ENCODE peak calls at places on chromosomes 3 and 15, in six cellular contexts. F is GM23248, H is HL-60, C is skeletal muscle cell, T is LoVo, J is GM12865. G is an unnamed sample.

GRCh38 chr15:80902298-80902801 is 87.3 kb downstream of the MESD start:
- DNase-seq in F (no peak), H (no peak), C (no peak), T (no peak), J (no peak), G (no peak)

GRCh38 chr3:15521573-15521965 is at the start of gene COLQ:
- DNase-seq in F (no peak), H (no peak), C (no peak), T (no peak), J (no peak), G (no peak)

GRCh38 chr15:29465196-29465595 is 195.6 kb upstream of the NSMCE3 start:
- DNase-seq in F (no peak), H (no peak), C (no peak), T (no peak), J (no peak), G (no peak)

GRCh38 chr3:37863949-37864822 is 2.5 kb downstream of the CTDSPL start:
- DNase-seq in F (peak), H (no peak), C (no peak), T (peak), J (no peak), G (no peak)

GRCh38 chr3:59310736-59311135 is 260.9 kb upstream of the CFAP20DC start:
- DNase-seq in F (no peak), H (no peak), C (no peak), T (no peak), J (no peak), G (no peak)

GRCh38 chr3:183485585-183485984 is 57.2 kb upstream of the MCF2L2 start:
- DNase-seq in F (no peak), H (no peak), C (no peak), T (no peak), J (no peak), G (no peak)

GRCh38 chr3:122679467-122680291 is 960 bp upstream of the PARP14 start:
- DNase-seq in F (peak), H (peak), C (no peak), T (peak), J (peak), G (no peak)

GRCh38 chr3:4983739-4984510 is 4.7 kb downstream of the BHLHE40 start:
- DNase-seq in F (peak), H (no peak), C (peak), T (peak), J (peak), G (peak)

GRCh38 chr3:52004158-52004787 is 8.6 kb upstream of the RPL29 start:
- DNase-seq in F (peak), H (no peak), C (peak), T (no peak), J (peak), G (no peak)

GRCh38 chr15:31434418-31435255 is 108.0 kb downstream of the KLF13 start:
- DNase-seq in F (peak), H (peak), C (peak), T (no peak), J (peak), G (no peak)

GRCh38 chr3:114408763-114409162 is 114.9 kb downstream of the TIGIT start:
- DNase-seq in F (peak), H (no peak), C (no peak), T (no peak), J (no peak), G (no peak)

GRCh38 chr3:133230191-133230590 is 169.7 kb upstream of the BFSP2 start:
- DNase-seq in F (no peak), H (no peak), C (no peak), T (no peak), J (no peak), G (no peak)

GRCh38 chr15:32884136-32884535 is 166.3 kb downstream of the GREM1 start:
- DNase-seq in F (peak), H (no peak), C (peak), T (no peak), J (no peak), G (no peak)

GRCh38 chr3:57983734-57984518 is 24.3 kb upstream of the FLNB start:
- DNase-seq in F (peak), H (peak), C (peak), T (peak), J (peak), G (peak)

GRCh38 chr3:150830094-150830681 is 67.2 kb upstream of the SIAH2 start:
- DNase-seq in F (peak), H (no peak), C (no peak), T (peak), J (peak), G (no peak)

GRCh38 chr3:58034738-58035511 is 26.7 kb downstream of the FLNB start:
- DNase-seq in F (no peak), H (no peak), C (no peak), T (no peak), J (peak), G (no peak)

GRCh38 chr15:73019733-73020132 is 32.5 kb upstream of the NEO1 start:
- DNase-seq in F (no peak), H (no peak), C (no peak), T (no peak), J (no peak), G (no peak)

GRCh38 chr3:50140990-50141389 is 14.1 kb upstream of the SEMA3F start:
- DNase-seq in F (no peak), H (no peak), C (no peak), T (no peak), J (no peak), G (no peak)

GRCh38 chr3:127846576-127846975 is 24.3 kb upstream of the MGLL start:
- DNase-seq in F (no peak), H (no peak), C (no peak), T (no peak), J (no peak), G (no peak)

GRCh38 chr3:188417329-188417728 is 263.4 kb downstream of the LPP start:
- DNase-seq in F (no peak), H (no peak), C (no peak), T (no peak), J (peak), G (peak)

GRCh38 chr15:49507261-49507660 is 84.2 kb downstream of the FGF7 start:
- DNase-seq in F (no peak), H (no peak), C (no peak), T (no peak), J (no peak), G (no peak)

GRCh38 chr15:68385671-68386586 is 46.0 kb downstream of the ITGA11 start:
- DNase-seq in F (no peak), H (no peak), C (no peak), T (no peak), J (no peak), G (no peak)